ENCODE peak calls at places on chromosomes 11 and 22, in four cellular contexts. C is cardiac muscle cell, B is fibroblast of lung, V is lower lobe of right lung. J is an unnamed sample.

GRCh38 chr11:28072321-28072720 is 35.6 kb downstream of the KIF18A start:
- DNase-seq in C (no peak), B (peak), V (no peak), J (no peak)

GRCh38 chr11:30889116-30889765 is 303.1 kb upstream of the MPPED2 start:
- DNase-seq in C (no peak), B (peak), V (no peak), J (no peak)

GRCh38 chr11:27907534-27907933 is 200.4 kb downstream of the KIF18A start:
- DNase-seq in C (no peak), B (no peak), V (no peak), J (no peak)

GRCh38 chr11:14058061-14058460 is 95.5 kb downstream of the SPON1 start:
- DNase-seq in C (no peak), B (no peak), V (no peak), J (no peak)

GRCh38 chr22:47322854-47323253 is 560.4 kb downstream of the TBC1D22A start:
- DNase-seq in C (no peak), B (no peak), V (no peak), J (no peak)

GRCh38 chr11:117375960-117376359 is 48.3 kb downstream of the CEP164 start:
- DNase-seq in C (no peak), B (no peak), V (no peak), J (no peak)

GRCh38 chr11:10308208-10308954 is 3.5 kb downstream of the ADM start:
- DNase-seq in C (no peak), B (no peak), V (no peak), J (no peak)

GRCh38 chr11:64089915-64090810 is 54.4 kb downstream of the FLRT1 start:
- DNase-seq in C (no peak), B (no peak), V (no peak), J (no peak)

GRCh38 chr22:17096095-17096494 is 11.3 kb downstream of the IL17RA start:
- DNase-seq in C (no peak), B (no peak), V (no peak), J (no peak)

GRCh38 chr11:117189941-117190544 is 9.1 kb upstream of the TAGLN start:
- DNase-seq in C (no peak), B (no peak), V (peak), J (no peak)

GRCh38 chr11:123437236-123437979 is 7.3 kb downstream of the GRAMD1B start:
- DNase-seq in C (no peak), B (no peak), V (no peak), J (no peak)

GRCh38 chr11:62855571-62856332 is 16.4 kb upstream of the WDR74 start:
- DNase-seq in C (peak), B (peak), V (peak), J (peak)

GRCh38 chr11:106398396-106399074 is 321.1 kb downstream of the AASDHPPT start:
- DNase-seq in C (no peak), B (peak), V (no peak), J (no peak)

GRCh38 chr22:49962012-49962750 is 1.6 kb downstream of the PIM3 start:
- DNase-seq in C (peak), B (peak), V (peak), J (no peak)

GRCh38 chr11:105718641-105719040 is 108.8 kb downstream of the GRIA4 start:
- DNase-seq in C (no peak), B (peak), V (no peak), J (no peak)

GRCh38 chr11:48062649-48063048 is 82.3 kb downstream of the PTPRJ start:
- DNase-seq in C (no peak), B (no peak), V (no peak), J (no peak)

GRCh38 chr11:17734986-17735822 is 623 bp downstream of the KCNC1 start:
- DNase-seq in C (peak), B (peak), V (peak), J (peak)

GRCh38 chr11:124075841-124076571 is 34.9 kb upstream of the OR10G7 start:
- DNase-seq in C (no peak), B (peak), V (peak), J (no peak)

GRCh38 chr11:103894673-103895072 is 141.8 kb upstream of the DDI1 start:
- DNase-seq in C (no peak), B (no peak), V (no peak), J (no peak)

GRCh38 chr11:131688056-131688693 is 317.8 kb downstream of the NTM start:
- DNase-seq in C (peak), B (peak), V (peak), J (peak)

GRCh38 chr11:81975261-81975900 is 758.3 kb downstream of the FAM181B start:
- DNase-seq in C (no peak), B (no peak), V (no peak), J (no peak)

GRCh38 chr22:27724706-27725105 is 76.8 kb downstream of the MN1 start:
- DNase-seq in C (no peak), B (peak), V (no peak), J (no peak)

GRCh38 chr22:35837328-35837727 is 119.7 kb downstream of the APOL5 start:
- DNase-seq in C (no peak), B (no peak), V (no peak), J (no peak)

GRCh38 chr22:30978304-30978962 is 9.4 kb downstream of the TUG1 start:
- DNase-seq in C (no peak), B (peak), V (no peak), J (no peak)

GRCh38 chr11:109864161-109864661 is 229.0 kb upstream of the ZC3H12C start:
- DNase-seq in C (peak), B (peak), V (no peak), J (no peak)

GRCh38 chr11:70595016-70595415 is 196.7 kb downstream of the CTTN start:
- DNase-seq in C (no peak), B (no peak), V (no peak), J (no peak)

GRCh38 chr22:50544746-50545253 is 899 bp upstream of the KLHDC7B start:
- DNase-seq in C (no peak), B (no peak), V (peak), J (no peak)

GRCh38 chr11:116071241-116071640 is 567.0 kb upstream of the CADM1 start:
- DNase-seq in C (no peak), B (no peak), V (no peak), J (no peak)

GRCh38 chr11:64553554-64554201 is 37.3 kb upstream of the SLC22A12 start:
- DNase-seq in C (peak), B (peak), V (no peak), J (peak)

GRCh38 chr11:35954205-35954604 is 10.3 kb downstream of the LDLRAD3 start:
- DNase-seq in C (no peak), B (no peak), V (no peak), J (no peak)

GRCh38 chr11:102061276-102061675 is 14.0 kb downstream of the CFAP300 start:
- DNase-seq in C (peak), B (no peak), V (no peak), J (no peak)

GRCh38 chr11:19979519-19979845 is 180.8 kb downstream of the DBX1 start:
- DNase-seq in C (no peak), B (no peak), V (no peak), J (no peak)

GRCh38 chr11:86737752-86738151 is 62.6 kb upstream of the PRSS23 start:
- DNase-seq in C (no peak), B (no peak), V (no peak), J (no peak)

GRCh38 chr11:30710216-30710615 is 124.1 kb upstream of the MPPED2 start:
- DNase-seq in C (no peak), B (no peak), V (no peak), J (no peak)

GRCh38 chr11:29963068-29963467 is 53.8 kb downstream of the KCNA4 start:
- DNase-seq in C (no peak), B (no peak), V (no peak), J (no peak)

GRCh38 chr22:42111798-42112197 is 18.8 kb downstream of the CYP2D6 start:
- DNase-seq in C (no peak), B (no peak), V (no peak), J (no peak)
- TF ChIP-seq CTCF in C (no peak), B (no peak), V (no peak), J (no peak)

GRCh38 chr22:39185601-39186012 is 33.1 kb upstream of the CBX7 start:
- DNase-seq in C (no peak), B (peak), V (peak), J (peak)
- TF ChIP-seq CTCF in C (peak), B (peak), V (peak), J (no peak)

GRCh38 chr11:113386866-113387265 is 713 bp upstream of the ANKK1 start:
- DNase-seq in C (no peak), B (no peak), V (no peak), J (no peak)

GRCh38 chr11:113389288-113389687 is 1.7 kb downstream of the ANKK1 start:
- DNase-seq in C (no peak), B (no peak), V (no peak), J (no peak)

GRCh38 chr11:113384551-113384950 is 3.0 kb upstream of the ANKK1 start:
- DNase-seq in C (peak), B (peak), V (no peak), J (no peak)

GRCh38 chr11:113385749-113386148 is 1.8 kb upstream of the ANKK1 start:
- DNase-seq in C (no peak), B (no peak), V (no peak), J (no peak)

GRCh38 chr11:113387605-113388211 is at the start of gene ANKK1:
- DNase-seq in C (peak), B (no peak), V (no peak), J (peak)
- TF ChIP-seq CTCF in C (peak), B (no peak), V (no peak), J (peak)

DNA sequence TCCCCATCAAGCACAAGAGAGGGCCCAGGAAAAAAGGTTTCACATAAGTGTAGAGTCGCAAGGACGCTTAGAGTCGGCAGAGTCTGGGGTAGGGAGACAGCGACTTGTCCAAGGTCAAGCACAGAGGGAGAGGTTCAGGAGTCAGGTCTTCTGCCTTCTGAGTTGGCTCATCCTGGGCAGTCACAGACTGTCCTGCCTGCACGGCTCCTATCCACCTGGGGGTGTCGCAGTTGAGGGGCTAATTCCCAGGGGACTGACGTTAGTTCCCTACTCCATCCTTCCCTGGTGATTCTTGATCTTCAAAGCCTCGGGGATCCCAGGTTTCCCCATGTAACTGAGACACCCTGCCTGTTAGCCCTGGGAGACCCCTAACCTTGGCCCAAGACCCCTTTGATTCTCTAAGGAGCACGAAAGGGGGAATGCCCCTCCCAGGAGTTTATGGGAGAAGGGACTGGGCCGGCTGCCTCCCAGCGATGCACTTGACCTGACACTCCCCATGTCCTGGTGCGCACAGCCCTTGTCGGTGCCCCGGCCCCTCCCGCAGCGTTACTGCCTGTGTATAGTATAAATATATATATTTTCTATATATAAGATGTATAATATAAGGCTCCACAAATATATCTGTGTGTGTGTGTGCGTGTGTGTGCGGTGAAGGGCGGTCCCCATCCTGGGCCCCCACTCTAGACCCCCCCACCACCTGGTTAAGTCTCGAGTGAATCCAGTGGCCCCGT is 14.7 kb upstream of the TAB1 start:
- DNase-seq in C (peak), B (no peak), V (no peak), J (peak)
- TF ChIP-seq CTCF in C (peak), B (peak), V (no peak), J (peak)

GRCh38 chr22:39560127-39560526 is 10.4 kb upstream of the CACNA1I start:
- DNase-seq in C (no peak), B (no peak), V (no peak), J (no peak)
- TF ChIP-seq CTCF in C (no peak), B (no peak), V (no peak), J (no peak)

GRCh38 chr11:405323-405975 is 9.3 kb downstream of the SIGIRR start:
- DNase-seq in C (no peak), B (no peak), V (peak), J (no peak)

GRCh38 chr11:407651-408080 is 7.1 kb downstream of the SIGIRR start:
- DNase-seq in C (no peak), B (no peak), V (no peak), J (no peak)

GRCh38 chr11:405976-406795 is 8.6 kb downstream of the SIGIRR start:
- DNase-seq in C (no peak), B (no peak), V (peak), J (no peak)

GRCh38 chr11:408154-409007 is 6.4 kb downstream of the SIGIRR start:
- DNase-seq in C (no peak), B (no peak), V (peak), J (no peak)

DNA sequence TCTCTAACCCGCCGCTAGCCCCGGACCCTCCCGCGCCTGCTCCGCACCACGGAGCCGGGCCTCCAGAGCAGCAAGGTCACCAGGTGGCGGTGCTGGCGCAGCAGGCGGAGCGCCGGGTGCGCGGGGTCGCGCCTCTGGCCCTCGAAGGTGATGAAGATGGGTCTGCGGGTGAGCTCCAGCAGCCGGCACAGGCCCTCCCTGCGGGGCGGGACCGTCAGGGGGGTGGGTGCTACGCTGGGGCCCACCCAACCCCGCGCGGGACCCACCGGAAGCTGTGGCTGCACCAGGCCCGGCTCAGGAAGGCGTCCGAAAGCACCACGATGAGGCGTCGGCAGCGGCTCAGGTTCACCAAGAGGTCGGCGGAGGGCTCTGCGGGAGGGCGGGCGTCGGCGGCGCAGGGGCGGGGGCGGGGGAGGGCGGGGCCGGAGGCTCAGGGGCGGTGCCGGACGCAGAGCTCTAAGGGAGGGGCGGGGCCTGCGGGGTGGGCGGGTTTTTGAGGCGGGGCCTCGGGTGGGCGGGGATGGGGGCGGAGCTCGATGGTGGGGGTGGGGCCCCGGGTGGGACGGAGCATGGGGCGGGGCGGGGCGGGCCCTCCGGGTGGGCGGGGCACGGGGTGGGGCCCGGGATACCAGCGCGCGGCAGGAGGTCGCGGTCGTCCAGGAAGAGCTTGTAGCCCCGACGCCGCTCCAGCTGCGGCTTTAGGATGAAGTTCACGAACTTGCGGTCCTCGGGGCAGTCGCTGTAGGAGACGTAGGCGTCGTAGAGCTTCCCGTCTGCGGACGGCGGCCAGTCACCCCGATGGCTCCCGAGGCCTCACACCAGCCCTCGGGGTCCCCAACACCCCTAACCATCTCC is 7.8 kb downstream of the SIGIRR start:
- DNase-seq in C (peak), B (peak), V (peak), J (peak)
- TF ChIP-seq CTCF in C (peak), B (no peak), V (no peak), J (no peak)